ENCODE peak calls at places on chromosomes 6 and 20, in eight cellular contexts. One of them, this sample, is unnamed.

GRCh38 chr6:142357879-142358278 is 56.1 kb downstream of the ADGRG6 start:
- DNase-seq in prostate gland: no peak
- DNase-seq in lung: no peak
- DNase-seq in left ventricle myocardium inferior: no peak
- DNase-seq in AG10803: no peak
- DNase-seq in heart right ventricle: no peak
- DNase-seq in right atrium auricular region: no peak
- DNase-seq in sigmoid colon: no peak
- DNase-seq in this sample: no peak

GRCh38 chr6:167031082-167031709 is 32.0 kb downstream of the CEP43 start:
- DNase-seq in lung: no peak
- DNase-seq in AG10803: no peak
- DNase-seq in right atrium auricular region: no peak
- DNase-seq in prostate gland: no peak
- DNase-seq in sigmoid colon: no peak
- DNase-seq in left ventricle myocardium inferior: no peak
- DNase-seq in heart right ventricle: no peak
- DNase-seq in this sample: no peak

GRCh38 chr6:88612631-88613030 is 350.8 kb downstream of the RNGTT start:
- DNase-seq in right atrium auricular region: no peak
- DNase-seq in sigmoid colon: no peak
- DNase-seq in AG10803: no peak
- DNase-seq in prostate gland: no peak
- DNase-seq in left ventricle myocardium inferior: no peak
- DNase-seq in lung: no peak
- DNase-seq in heart right ventricle: no peak
- DNase-seq in this sample: no peak

GRCh38 chr6:14642842-14643241 is 525.3 kb downstream of the CD83 start:
- DNase-seq in heart right ventricle: no peak
- DNase-seq in lung: no peak
- DNase-seq in right atrium auricular region: no peak
- DNase-seq in AG10803: no peak
- DNase-seq in prostate gland: no peak
- DNase-seq in sigmoid colon: no peak
- DNase-seq in left ventricle myocardium inferior: no peak
- DNase-seq in this sample: no peak

GRCh38 chr20:53576586-53577318 is 16.9 kb downstream of the ZNF217 start:
- DNase-seq in prostate gland: no peak
- DNase-seq in left ventricle myocardium inferior: no peak
- DNase-seq in right atrium auricular region: peak; percentile 43
- DNase-seq in heart right ventricle: no peak
- DNase-seq in lung: no peak
- DNase-seq in sigmoid colon: no peak
- DNase-seq in AG10803: no peak
- DNase-seq in this sample: no peak

GRCh38 chr6:33742837-33743236 is 3.9 kb downstream of the IP6K3 start:
- DNase-seq in AG10803: no peak
- DNase-seq in right atrium auricular region: no peak
- DNase-seq in sigmoid colon: no peak
- DNase-seq in prostate gland: no peak
- DNase-seq in heart right ventricle: no peak
- DNase-seq in left ventricle myocardium inferior: no peak
- DNase-seq in lung: no peak
- DNase-seq in this sample: no peak

GRCh38 chr6:141988954-141989705 is 143.6 kb upstream of the GJE1 start:
- DNase-seq in prostate gland: peak; percentile 8
- DNase-seq in left ventricle myocardium inferior: no peak
- DNase-seq in sigmoid colon: no peak
- DNase-seq in AG10803: peak; percentile 78
- DNase-seq in heart right ventricle: no peak
- DNase-seq in lung: no peak
- DNase-seq in right atrium auricular region: no peak
- DNase-seq in this sample: no peak

GRCh38 chr6:100881707-100882040 is 545 bp upstream of the ASCC3 start:
- DNase-seq in AG10803: peak; percentile 9
- DNase-seq in heart right ventricle: no peak
- DNase-seq in left ventricle myocardium inferior: no peak
- DNase-seq in sigmoid colon: no peak
- DNase-seq in prostate gland: no peak
- DNase-seq in right atrium auricular region: no peak
- DNase-seq in lung: no peak
- DNase-seq in this sample: no peak

GRCh38 chr6:154579046-154579823 is 68.8 kb upstream of the CNKSR3 start:
- DNase-seq in heart right ventricle: no peak
- DNase-seq in left ventricle myocardium inferior: no peak
- DNase-seq in right atrium auricular region: no peak
- DNase-seq in lung: peak; percentile 14
- DNase-seq in prostate gland: no peak
- DNase-seq in sigmoid colon: no peak
- DNase-seq in AG10803: no peak
- DNase-seq in this sample: no peak

GRCh38 chr20:25340380-25340779 is 50.3 kb downstream of the ABHD12 start:
- DNase-seq in heart right ventricle: no peak
- DNase-seq in left ventricle myocardium inferior: no peak
- DNase-seq in sigmoid colon: no peak
- DNase-seq in right atrium auricular region: no peak
- DNase-seq in lung: no peak
- DNase-seq in prostate gland: no peak
- DNase-seq in AG10803: no peak
- DNase-seq in this sample: no peak

GRCh38 chr6:28446818-28447511 is 3.7 kb upstream of the ZSCAN23 start:
- DNase-seq in left ventricle myocardium inferior: no peak
- DNase-seq in heart right ventricle: no peak
- DNase-seq in AG10803: peak; percentile 2
- DNase-seq in lung: no peak
- DNase-seq in prostate gland: no peak
- DNase-seq in right atrium auricular region: no peak
- DNase-seq in sigmoid colon: no peak
- DNase-seq in this sample: no peak

GRCh38 chr20:36465109-36466080 is 75.9 kb upstream of the MYL9 start:
- DNase-seq in lung: no peak
- DNase-seq in AG10803: peak; percentile 85
- DNase-seq in heart right ventricle: no peak
- DNase-seq in sigmoid colon: peak; percentile 86
- DNase-seq in prostate gland: no peak
- DNase-seq in right atrium auricular region: peak; percentile 86
- DNase-seq in left ventricle myocardium inferior: peak; percentile 43
- DNase-seq in this sample: no peak

GRCh38 chr20:46040902-46041535 is 12.0 kb downstream of the SLC12A5 start:
- DNase-seq in right atrium auricular region: no peak
- DNase-seq in lung: no peak
- DNase-seq in sigmoid colon: no peak
- DNase-seq in left ventricle myocardium inferior: no peak
- DNase-seq in heart right ventricle: no peak
- DNase-seq in AG10803: no peak
- DNase-seq in prostate gland: no peak
- DNase-seq in this sample: no peak

GRCh38 chr6:138594042-138594636 is 94.8 kb upstream of the NHSL1 start:
- DNase-seq in left ventricle myocardium inferior: no peak
- DNase-seq in sigmoid colon: no peak
- DNase-seq in prostate gland: no peak
- DNase-seq in lung: no peak
- DNase-seq in AG10803: no peak
- DNase-seq in right atrium auricular region: no peak
- DNase-seq in heart right ventricle: no peak
- DNase-seq in this sample: no peak

GRCh38 chr20:63434599-63435378 is 37.7 kb downstream of the KCNQ2 start:
- DNase-seq in sigmoid colon: no peak
- DNase-seq in prostate gland: no peak
- DNase-seq in lung: peak; percentile 57
- DNase-seq in heart right ventricle: peak; percentile 23
- DNase-seq in right atrium auricular region: peak; percentile 66
- DNase-seq in AG10803: peak; percentile 62
- DNase-seq in left ventricle myocardium inferior: peak; percentile 64
- DNase-seq in this sample: no peak

GRCh38 chr20:35329435-35330139 is 37.4 kb upstream of the FAM83C start:
- DNase-seq in right atrium auricular region: no peak
- DNase-seq in lung: no peak
- DNase-seq in heart right ventricle: no peak
- DNase-seq in left ventricle myocardium inferior: no peak
- DNase-seq in AG10803: peak; percentile 39
- DNase-seq in sigmoid colon: no peak
- DNase-seq in prostate gland: no peak
- DNase-seq in this sample: no peak

GRCh38 chr6:139483082-139483481 is 108.6 kb upstream of the CITED2 start:
- DNase-seq in right atrium auricular region: no peak
- DNase-seq in left ventricle myocardium inferior: no peak
- DNase-seq in AG10803: no peak
- DNase-seq in sigmoid colon: no peak
- DNase-seq in prostate gland: no peak
- DNase-seq in lung: no peak
- DNase-seq in heart right ventricle: no peak
- DNase-seq in this sample: no peak

GRCh38 chr20:24785141-24785924 is 163.7 kb upstream of the CST7 start:
- DNase-seq in prostate gland: no peak
- DNase-seq in AG10803: peak; percentile 85
- DNase-seq in heart right ventricle: no peak
- DNase-seq in lung: no peak
- DNase-seq in right atrium auricular region: no peak
- DNase-seq in left ventricle myocardium inferior: no peak
- DNase-seq in sigmoid colon: no peak
- DNase-seq in this sample: no peak

GRCh38 chr6:1912731-1913130 is 303.0 kb downstream of the FOXC1 start:
- DNase-seq in sigmoid colon: no peak
- DNase-seq in prostate gland: no peak
- DNase-seq in lung: no peak
- DNase-seq in AG10803: no peak
- DNase-seq in heart right ventricle: no peak
- DNase-seq in right atrium auricular region: no peak
- DNase-seq in left ventricle myocardium inferior: no peak
- DNase-seq in this sample: no peak

GRCh38 chr6:1910621-1911407 is 301.1 kb downstream of the FOXC1 start:
- DNase-seq in prostate gland: no peak
- DNase-seq in heart right ventricle: no peak
- DNase-seq in left ventricle myocardium inferior: no peak
- DNase-seq in right atrium auricular region: no peak
- DNase-seq in sigmoid colon: no peak
- DNase-seq in lung: no peak
- DNase-seq in AG10803: no peak
- DNase-seq in this sample: no peak

GRCh38 chr6:1913572-1913971 is 303.9 kb downstream of the FOXC1 start:
- DNase-seq in lung: no peak
- DNase-seq in heart right ventricle: no peak
- DNase-seq in left ventricle myocardium inferior: no peak
- DNase-seq in sigmoid colon: no peak
- DNase-seq in right atrium auricular region: no peak
- DNase-seq in AG10803: no peak
- DNase-seq in prostate gland: no peak
- DNase-seq in this sample: no peak

GRCh38 chr6:1908784-1909183 is 299.1 kb downstream of the FOXC1 start:
- DNase-seq in heart right ventricle: no peak
- DNase-seq in left ventricle myocardium inferior: no peak
- DNase-seq in lung: no peak
- DNase-seq in sigmoid colon: no peak
- DNase-seq in prostate gland: no peak
- DNase-seq in AG10803: no peak
- DNase-seq in right atrium auricular region: no peak
- DNase-seq in this sample: no peak

GRCh38 chr6:1911476-1911875 is 301.8 kb downstream of the FOXC1 start:
- DNase-seq in lung: no peak
- DNase-seq in left ventricle myocardium inferior: no peak
- DNase-seq in AG10803: peak; percentile 34
- DNase-seq in heart right ventricle: no peak
- DNase-seq in prostate gland: no peak
- DNase-seq in right atrium auricular region: no peak
- DNase-seq in sigmoid colon: no peak
- DNase-seq in this sample: no peak
- H3K4me3 ChIP-seq in lung: no peak overlapping the region
- H3K4me3 ChIP-seq in left ventricle myocardium inferior: no peak overlapping the region
- H3K4me3 ChIP-seq in AG10803: no peak overlapping the region
- H3K4me3 ChIP-seq in heart right ventricle: no peak overlapping the region
- H3K4me3 ChIP-seq in prostate gland: no peak overlapping the region
- H3K4me3 ChIP-seq in right atrium auricular region: no peak overlapping the region
- H3K4me3 ChIP-seq in sigmoid colon: no peak overlapping the region
- H3K4me3 ChIP-seq in this sample: no peak overlapping the region

GRCh38 chr6:68196645-68197044 is 438.4 kb upstream of the ADGRB3 start:
- DNase-seq in AG10803: peak; percentile 2
- DNase-seq in prostate gland: no peak
- DNase-seq in left ventricle myocardium inferior: no peak
- DNase-seq in lung: no peak
- DNase-seq in right atrium auricular region: no peak
- DNase-seq in heart right ventricle: no peak
- DNase-seq in sigmoid colon: no peak
- DNase-seq in this sample: no peak
- TF ChIP-seq CTCF in AG10803: peak; percentile 3
- TF ChIP-seq CTCF in prostate gland: no peak
- TF ChIP-seq CTCF in left ventricle myocardium inferior: no peak
- TF ChIP-seq CTCF in lung: no peak
- TF ChIP-seq CTCF in right atrium auricular region: no peak
- TF ChIP-seq CTCF in heart right ventricle: no peak
- TF ChIP-seq CTCF in sigmoid colon: no peak
- TF ChIP-seq CTCF in this sample: no peak

DNA sequence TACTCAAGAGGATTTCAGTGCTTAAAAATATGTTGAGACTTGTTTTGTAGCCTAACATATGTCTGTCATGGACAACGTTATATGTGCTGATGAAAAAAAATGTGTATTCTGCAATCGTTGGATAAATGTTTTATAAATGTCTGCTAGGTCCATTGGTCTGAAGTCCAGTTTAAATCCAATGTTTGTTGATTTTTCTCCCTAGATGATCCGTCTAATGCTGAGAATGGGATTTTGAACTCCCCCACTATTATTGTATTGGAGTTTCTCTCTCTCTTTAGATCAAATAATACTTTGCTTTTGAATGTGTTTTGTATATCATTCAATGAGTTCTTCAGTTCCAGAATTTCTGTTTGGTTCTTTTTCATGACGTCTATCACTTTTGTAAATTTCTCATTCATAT is 44.9 kb downstream of the CYB5R4 start:
- DNase-seq in left ventricle myocardium inferior: no peak
- DNase-seq in lung: no peak
- DNase-seq in prostate gland: no peak
- DNase-seq in right atrium auricular region: no peak
- DNase-seq in sigmoid colon: no peak
- DNase-seq in AG10803: no peak
- DNase-seq in heart right ventricle: no peak
- DNase-seq in this sample: no peak
- H3K4me3 ChIP-seq in left ventricle myocardium inferior: no peak overlapping the region
- H3K4me3 ChIP-seq in lung: no peak overlapping the region
- H3K4me3 ChIP-seq in prostate gland: no peak overlapping the region
- H3K4me3 ChIP-seq in right atrium auricular region: no peak overlapping the region
- H3K4me3 ChIP-seq in sigmoid colon: no peak overlapping the region
- H3K4me3 ChIP-seq in AG10803: no peak overlapping the region
- H3K4me3 ChIP-seq in heart right ventricle: no peak overlapping the region
- H3K4me3 ChIP-seq in this sample: no peak overlapping the region

DNA sequence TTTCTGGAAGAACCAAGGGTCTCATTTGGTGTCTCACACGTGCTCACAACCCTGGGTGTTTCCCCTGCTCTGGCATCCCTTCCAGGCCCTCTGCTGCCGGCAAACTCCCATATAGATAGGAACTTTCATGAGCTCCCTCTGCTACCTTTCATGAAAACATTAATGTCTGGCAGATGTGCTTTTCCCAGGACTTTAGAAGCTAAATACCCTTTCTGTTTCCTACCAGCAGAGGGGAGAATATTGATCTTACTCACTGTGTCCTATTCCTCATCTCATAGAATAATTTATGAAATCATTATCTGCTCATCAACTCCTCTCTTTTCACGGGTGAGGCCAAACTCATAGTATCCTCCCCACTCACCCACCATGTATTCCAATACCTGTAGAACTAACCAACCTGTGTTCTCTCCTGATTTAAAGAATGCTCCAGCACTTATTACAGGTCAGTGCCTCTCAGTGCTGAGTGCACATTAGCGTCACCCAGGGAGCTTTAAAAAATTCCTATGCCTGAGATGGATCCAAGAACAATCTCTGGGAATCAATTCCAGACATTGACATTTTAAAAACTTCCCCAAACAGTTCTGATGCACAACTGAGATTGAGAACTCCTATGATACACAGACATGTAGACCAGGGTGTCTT is 298.5 kb upstream of the JAG1 start:
- DNase-seq in sigmoid colon: no peak
- DNase-seq in left ventricle myocardium inferior: no peak
- DNase-seq in right atrium auricular region: no peak
- DNase-seq in AG10803: no peak
- DNase-seq in prostate gland: no peak
- DNase-seq in heart right ventricle: no peak
- DNase-seq in lung: no peak
- DNase-seq in this sample: no peak
- TF ChIP-seq CTCF in sigmoid colon: no peak
- TF ChIP-seq CTCF in left ventricle myocardium inferior: no peak
- TF ChIP-seq CTCF in right atrium auricular region: no peak
- TF ChIP-seq CTCF in AG10803: peak; percentile 11
- TF ChIP-seq CTCF in prostate gland: no peak
- TF ChIP-seq CTCF in heart right ventricle: no peak
- TF ChIP-seq CTCF in lung: no peak
- TF ChIP-seq CTCF in this sample: no peak